ENCODE peak calls at places on chromosomes 13 and 19, in nine cellular contexts. N, R, F, L, U, H, P, J and I are unnamed samples.
A peak's percentile ranks its signal among the peaks of the same experiment; 100 is the strongest.

GRCh38 chr19:41945135-41945766 is 13.9 kb downstream of the RABAC1 start:
- DNase-seq in F (no peak), R (peak; percentile 83), U (no peak), H (no peak), L (peak; percentile 88), N (no peak), P (no peak), J (peak; percentile 39), I (peak; percentile 27)

GRCh38 chr19:29060833-29061364 is 152.1 kb downstream of the UQCRFS1 start:
- DNase-seq in J (no peak), R (no peak), N (no peak), U (no peak), F (no peak), P (no peak), L (no peak), H (no peak), I (no peak)

GRCh38 chr19:28971011-28971410 is 241.9 kb downstream of the UQCRFS1 start:
- DNase-seq in P (no peak), J (no peak), N (no peak), U (peak; percentile 12), F (no peak), H (no peak), R (no peak), L (no peak), I (no peak)

GRCh38 chr19:18774107-18774506 is 17.0 kb downstream of the COMP start:
- DNase-seq in L (no peak), N (no peak), U (no peak), J (no peak), H (no peak), P (no peak), R (no peak), F (no peak), I (no peak)

GRCh38 chr19:4494691-4495064 is 22.6 kb downstream of the HDGFL2 start:
- DNase-seq in L (no peak), P (no peak), R (no peak), F (no peak), N (no peak), J (no peak), U (no peak), H (no peak), I (no peak)

GRCh38 chr13:73228546-73228945 is 169.7 kb downstream of the KLF5 start:
- DNase-seq in L (peak; percentile 5), J (no peak), N (no peak), R (no peak), U (no peak), F (no peak), P (no peak), H (no peak), I (no peak)

GRCh38 chr13:64054306-64054705 is 2638.7 kb upstream of the PCDH20 start:
- DNase-seq in L (no peak), R (no peak), P (no peak), H (no peak), N (no peak), F (no peak), J (no peak), U (no peak), I (no peak)

GRCh38 chr13:43894438-43894837 is 14.7 kb downstream of the LACC1 start:
- DNase-seq in L (no peak), J (no peak), R (no peak), H (no peak), U (peak; percentile 18), P (no peak), N (no peak), F (no peak), I (no peak)

GRCh38 chr19:20470345-20471119 is 95.0 kb downstream of the ZNF737 start:
- DNase-seq in U (no peak), N (no peak), R (no peak), P (no peak), H (no peak), L (no peak), F (no peak), J (no peak), I (peak; percentile 14)

GRCh38 chr13:34419025-34419424 is 523.0 kb upstream of the NBEA start:
- DNase-seq in P (no peak), L (no peak), F (no peak), R (no peak), N (no peak), H (peak; percentile 15), U (peak; percentile 39), J (no peak), I (no peak)

GRCh38 chr19:39321832-39322176 is 1.1 kb upstream of the LRFN1 start:
- DNase-seq in H (no peak), L (no peak), R (no peak), P (no peak), N (no peak), J (no peak), F (no peak), U (no peak), I (no peak)

GRCh38 chr13:76289558-76289957 is 596.6 kb downstream of the KCTD12 start:
- DNase-seq in N (no peak), H (no peak), J (no peak), U (peak; percentile 49), L (no peak), F (no peak), P (no peak), R (no peak), I (no peak)

GRCh38 chr19:44647144-44647543 is 3.4 kb downstream of the PVR start:
- DNase-seq in P (peak; percentile 54), L (no peak), U (no peak), J (no peak), F (no peak), H (no peak), N (no peak), R (no peak), I (no peak)

GRCh38 chr19:532578-533484 is 1.3 kb downstream of the CDC34 start:
- DNase-seq in F (no peak), U (peak; percentile 76), R (peak; percentile 68), H (no peak), N (no peak), L (peak; percentile 35), J (peak; percentile 73), P (peak; percentile 92), I (peak; percentile 89)

GRCh38 chr13:113616991-113617749 is 32.6 kb downstream of the TFDP1 start:
- DNase-seq in U (no peak), F (no peak), N (no peak), R (no peak), P (peak; percentile 42), L (no peak), J (no peak), H (peak; percentile 83), I (peak; percentile 23)

GRCh38 chr19:43820098-43820860 is 6.8 kb upstream of the ZNF283 start:
- DNase-seq in F (no peak), J (peak; percentile 41), L (peak; percentile 33), U (peak; percentile 66), H (no peak), P (peak; percentile 61), N (no peak), R (no peak), I (peak; percentile 24)

GRCh38 chr13:25171517-25172302 is at the start of gene AMER2:
- DNase-seq in L (no peak), H (peak; percentile 21), J (no peak), F (peak; percentile 23), R (peak; percentile 11), U (peak; percentile 12), N (no peak), P (peak; percentile 53), I (peak; percentile 54)